ENCODE peak calls at places on chromosomes 4 and X, in nine cellular contexts. N is HEK293T; H is substantia nigra; U is activated T-cell treated with anti-CD3 and anti-CD28 coated beads for 48 hours; K is mesenchymal stem cell; L is mesothelial cell of epicardium; R is omental fat pad; T is stimulated activated CD4-positive, alpha-beta T cell treated with anti-CD3 and anti-CD28 coated beads, Interleukin-15, amount 100 ng/mL, for 1 hour; F is colonic mucosa. E is an unnamed sample.

GRCh38 chr4:89248879-89249281 is 58.7 kb downstream of the GPRIN3 start:
- DNase-seq in F (no peak), K (no peak), H (no peak), R (no peak), T (no peak), U (no peak), L (no peak), N (no peak), E (no peak)

GRCh38 chr4:105969575-105969974 is 74.3 kb downstream of the NPNT start:
- DNase-seq in R (no peak), N (no peak), T (no peak), U (no peak), F (no peak), H (no peak), K (no peak), L (no peak), E (no peak)

GRCh38 chr4:46392421-46392820 is 2.5 kb upstream of the GABRA2 start:
- DNase-seq in H (no peak), F (no peak), U (no peak), K (peak), N (no peak), L (no peak), R (no peak), T (no peak), E (no peak)

GRCh38 chrX:115350696-115351408 is 61.3 kb downstream of the LUZP4 start:
- DNase-seq in H (no peak), N (no peak), F (no peak), R (no peak), K (no peak), L (no peak), T (no peak), U (no peak), E (no peak)

GRCh38 chrX:15143825-15144121 is 126.1 kb downstream of the ASB9 start:
- DNase-seq in T (no peak), U (no peak), K (no peak), R (no peak), H (no peak), F (no peak), L (no peak), N (no peak), E (no peak)

GRCh38 chrX:1316527-1316926 is 20.1 kb upstream of the IL3RA start:
- DNase-seq in K (no peak), U (no peak), R (no peak), H (peak), F (peak), L (no peak), T (no peak), N (no peak), E (no peak)

GRCh38 chrX:13398073-13398823 is 78.4 kb upstream of the ATXN3L start:
- DNase-seq in R (no peak), U (no peak), F (no peak), L (no peak), H (no peak), K (peak), N (no peak), T (no peak), E (no peak)

GRCh38 chr4:71553605-71554004 is 214.8 kb downstream of the SLC4A4 start:
- DNase-seq in R (no peak), K (peak), T (no peak), U (no peak), N (peak), L (no peak), F (no peak), H (no peak), E (no peak)

GRCh38 chrX:149881081-149881711 is at the start of gene MAGEA8:
- DNase-seq in R (no peak), T (no peak), L (no peak), K (no peak), F (no peak), H (no peak), U (peak), N (no peak), E (no peak)

GRCh38 chr4:24607338-24607737 is 23.0 kb upstream of the DHX15 start:
- DNase-seq in F (no peak), U (no peak), T (no peak), N (no peak), R (no peak), K (peak), L (no peak), H (no peak), E (no peak)

GRCh38 chr4:184481544-184481943 is 7.2 kb upstream of the IRF2 start:
- DNase-seq in F (no peak), N (no peak), H (no peak), K (no peak), U (no peak), R (no peak), T (no peak), L (no peak), E (no peak)

GRCh38 chrX:136586386-136586785 is 54.4 kb downstream of the VGLL1 start:
- DNase-seq in T (no peak), R (no peak), N (no peak), L (no peak), F (no peak), K (no peak), U (no peak), H (no peak), E (no peak)

GRCh38 chr4:145716200-145716599 is 36.3 kb downstream of the C4orf51 start:
- DNase-seq in K (no peak), T (no peak), N (no peak), L (no peak), F (no peak), U (no peak), R (no peak), H (no peak), E (no peak)

GRCh38 chrX:56764975-56765791 is 36.1 kb downstream of the NBDY start:
- DNase-seq in U (no peak), K (peak), R (no peak), F (no peak), L (no peak), N (no peak), T (no peak), H (no peak), E (no peak)

GRCh38 chr4:173958445-173958844 is 325.0 kb downstream of the FBXO8 start:
- DNase-seq in F (no peak), T (no peak), R (no peak), H (no peak), L (no peak), N (no peak), K (peak), U (no peak), E (no peak)

GRCh38 chrX:86604620-86605019 is 456.4 kb downstream of the DACH2 start:
- DNase-seq in K (no peak), L (no peak), R (no peak), H (no peak), F (no peak), T (no peak), U (no peak), N (no peak), E (no peak)

GRCh38 chr4:70277121-70277520 is 34.7 kb downstream of the CSN3 start:
- DNase-seq in L (no peak), F (no peak), K (no peak), U (no peak), N (no peak), H (no peak), R (no peak), T (no peak), E (no peak)

GRCh38 chr4:48329193-48329592 is 12.1 kb upstream of the SLAIN2 start:
- DNase-seq in T (no peak), N (no peak), L (no peak), F (peak), R (no peak), K (peak), U (no peak), H (no peak), E (no peak)

GRCh38 chrX:130216312-130216711 is 44.5 kb downstream of the RAB33A start:
- DNase-seq in T (no peak), R (no peak), H (no peak), U (no peak), K (peak), L (no peak), F (no peak), N (no peak), E (no peak)

GRCh38 chr4:37905526-37906169 is 14.8 kb downstream of the TBC1D1 start:
- DNase-seq in T (no peak), U (no peak), N (no peak), L (no peak), F (no peak), R (no peak), K (no peak), H (no peak), E (no peak)

GRCh38 chrX:53481093-53481492 is 46.9 kb upstream of the HSD17B10 start:
- DNase-seq in N (no peak), H (no peak), F (peak), T (no peak), K (no peak), L (no peak), R (no peak), U (peak), E (no peak)

GRCh38 chr4:53622739-53623151 is 31.5 kb upstream of the LNX1 start:
- DNase-seq in L (no peak), N (no peak), R (no peak), H (no peak), K (peak), T (no peak), F (no peak), U (no peak), E (no peak)

GRCh38 chrX:77389891-77390290 is 57.3 kb upstream of the FGF16 start:
- DNase-seq in U (no peak), F (no peak), N (no peak), R (no peak), K (no peak), H (no peak), L (no peak), T (no peak), E (no peak)

GRCh38 chrX:114051667-114052315 is 532.1 kb upstream of the HTR2C start:
- DNase-seq in T (no peak), R (no peak), F (no peak), L (no peak), U (no peak), H (no peak), K (no peak), N (no peak), E (no peak)

GRCh38 chr4:169615467-169616106 is 3.2 kb upstream of the NEK1 start:
- DNase-seq in T (no peak), H (no peak), K (no peak), U (no peak), R (no peak), N (no peak), F (no peak), L (no peak), E (no peak)

GRCh38 chr4:118032691-118033090 is 1.6 kb upstream of the NDST3 start:
- DNase-seq in F (no peak), U (no peak), T (no peak), H (no peak), K (peak), N (peak), L (no peak), R (no peak), E (no peak)

GRCh38 chrX:103879339-103879738 is 47.3 kb upstream of the RAB9B start:
- DNase-seq in F (no peak), U (no peak), R (no peak), T (no peak), L (no peak), K (peak), N (no peak), H (no peak), E (no peak)

GRCh38 chrX:24027086-24027485 is at the start of gene KLHL15:
- DNase-seq in F (no peak), L (no peak), T (no peak), R (no peak), U (no peak), N (no peak), H (no peak), K (no peak), E (no peak)

E was measured in progenitor cell of endocrine pancreas.